ENCODE peak calls at places on chromosomes 2 and 18, in nine cellular contexts. Z, E, S, G, U, I, L, D and Y are unnamed samples.

GRCh38 chr18:50753311-50753710 is 66.5 kb downstream of the MRO start:
- DNase-seq in U (no peak), D (no peak), E (no peak), I (no peak), Z (no peak), S (no peak), L (no peak), G (no peak), Y (no peak)

GRCh38 chr2:166516712-166517303 is 22.8 kb upstream of the SCN7A start:
- DNase-seq in L (peak; percentile 40), I (no peak), U (peak; percentile 2), D (no peak), G (peak; percentile 11), Z (no peak), S (no peak), E (peak; percentile 64), Y (no peak)

GRCh38 chr2:222883420-222883819 is 22.6 kb downstream of the ACSL3 start:
- DNase-seq in U (no peak), G (no peak), D (no peak), I (no peak), L (no peak), Z (no peak), E (no peak), S (no peak), Y (no peak)

GRCh38 chr2:219109468-219109867 is 48.7 kb upstream of the IHH start:
- DNase-seq in L (no peak), G (no peak), S (no peak), Z (no peak), I (no peak), D (peak; percentile 81), U (no peak), E (no peak), Y (no peak)

GRCh38 chr2:26184086-26184485 is 11.2 kb downstream of the GAREM2 start:
- DNase-seq in E (no peak), S (no peak), D (no peak), L (no peak), I (no peak), U (no peak), Z (peak; percentile 70), G (no peak), Y (no peak)

GRCh38 chr2:167331636-167332232 is 443.5 kb downstream of the XIRP2 start:
- DNase-seq in G (no peak), U (no peak), I (no peak), S (no peak), E (no peak), D (peak; percentile 85), Z (no peak), L (no peak), Y (no peak)

GRCh38 chr18:45014047-45014501 is 333.4 kb downstream of the SETBP1 start:
- DNase-seq in I (peak; percentile 45), G (peak; percentile 91), S (peak; percentile 26), D (peak; percentile 60), Z (no peak), E (no peak), L (peak; percentile 87), U (no peak), Y (no peak)

GRCh38 chr2:8673381-8673780 is 8.5 kb upstream of the ID2 start:
- DNase-seq in S (no peak), Z (no peak), L (no peak), I (no peak), U (no peak), D (peak; percentile 3), E (no peak), G (no peak), Y (no peak)

GRCh38 chr18:435940-436339 is 64.6 kb downstream of the COLEC12 start:
- DNase-seq in G (no peak), Z (no peak), S (no peak), I (no peak), D (no peak), E (no peak), L (no peak), U (no peak), Y (no peak)

GRCh38 chr2:204177977-204178522 is 241.5 kb downstream of the ICOS start:
- DNase-seq in S (peak; percentile 17), G (peak; percentile 9), I (peak; percentile 41), L (peak; percentile 20), Z (no peak), E (peak; percentile 64), U (peak; percentile 59), D (peak; percentile 68), Y (no peak)

GRCh38 chr2:23425338-23425871 is 40.4 kb downstream of the KLHL29 start:
- DNase-seq in S (no peak), Z (peak; percentile 58), E (no peak), L (no peak), G (no peak), I (no peak), D (peak; percentile 42), U (no peak), Y (no peak)

GRCh38 chr2:66851449-66851872 is 416.5 kb downstream of the MEIS1 start:
- DNase-seq in Z (peak; percentile 81), L (peak; percentile 67), D (no peak), G (peak; percentile 23), S (peak; percentile 70), I (peak; percentile 24), E (no peak), U (no peak), Y (no peak)

GRCh38 chr2:194166818-194167217 is 1490.2 kb upstream of the SLC39A10 start:
- DNase-seq in Z (no peak), G (peak; percentile 12), L (no peak), I (no peak), U (peak; percentile 26), S (no peak), E (no peak), D (no peak), Y (no peak)
- TF ChIP-seq CTCF in Z (peak; percentile 10), G (peak; percentile 80), L (peak; percentile 77), I (peak; percentile 29), U (peak; percentile 73), S (peak; percentile 25), E (peak; percentile 34), D (peak; percentile 73), Y (peak; percentile 42)

GRCh38 chr2:74576830-74577229 is 22.3 kb downstream of the DOK1 start:
- DNase-seq in D (no peak), G (peak; percentile 56), E (peak; percentile 76), S (no peak), Z (peak; percentile 68), I (no peak), U (no peak), L (no peak), Y (no peak)

GRCh38 chr2:74578476-74578875 is 24.0 kb downstream of the DOK1 start:
- DNase-seq in E (no peak), Z (no peak), U (no peak), D (no peak), S (no peak), G (no peak), L (no peak), I (no peak), Y (no peak)

GRCh38 chr2:74575320-74575719 is 20.8 kb downstream of the DOK1 start:
- DNase-seq in L (no peak), U (no peak), Z (no peak), E (no peak), D (no peak), S (no peak), G (no peak), I (no peak), Y (no peak)

GRCh38 chr2:74577448-74577847 is 22.9 kb downstream of the DOK1 start:
- DNase-seq in Z (no peak), E (no peak), S (no peak), D (no peak), I (no peak), L (no peak), G (no peak), U (no peak), Y (no peak)

DNA sequence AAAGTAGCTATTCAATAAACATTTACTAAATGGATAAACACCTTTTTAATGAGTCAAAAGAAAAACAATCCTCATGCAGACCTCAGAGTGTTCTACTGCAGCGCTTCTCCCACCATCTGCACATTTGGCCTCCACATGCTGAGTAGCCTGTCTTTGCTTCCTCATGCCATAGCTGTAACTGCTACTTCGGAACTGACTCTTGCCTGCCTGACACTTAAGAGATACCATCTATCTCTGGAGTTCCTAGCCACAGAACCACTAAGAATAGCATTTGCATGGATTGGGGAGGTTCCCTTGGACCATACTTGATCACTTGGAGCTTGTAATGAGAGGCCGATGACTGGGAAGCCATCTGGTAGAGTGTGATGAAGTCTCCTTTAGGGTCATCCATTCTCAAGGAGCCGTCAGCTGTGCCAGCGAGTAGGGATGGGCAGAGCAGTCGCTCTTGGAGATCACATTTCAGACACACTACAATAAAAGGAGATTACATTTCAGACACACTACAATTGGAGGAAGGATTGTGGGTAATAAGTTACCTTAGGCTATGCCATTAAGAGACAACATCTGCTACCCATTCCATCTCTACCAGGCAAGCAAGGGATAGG is 21.7 kb downstream of the DOK1 start:
- DNase-seq in E (no peak), L (no peak), S (no peak), U (no peak), I (no peak), D (no peak), Z (no peak), G (no peak), Y (no peak)
- H3K27ac ChIP-seq in E (peak overlapping the region; percentile 72), L (no peak overlapping the region), S (no peak overlapping the region), U (no peak overlapping the region), I (no peak overlapping the region), D (no peak overlapping the region), Z (peak overlapping the region; percentile 38), G (no peak overlapping the region), Y (no peak overlapping the region)

GRCh38 chr2:2272841-2273240 is 58.2 kb downstream of the MYT1L start:
- DNase-seq in L (no peak), D (no peak), G (no peak), E (no peak), S (no peak), I (no peak), Z (no peak), U (no peak), Y (no peak)

GRCh38 chr2:2271471-2271941 is 59.6 kb downstream of the MYT1L start:
- DNase-seq in I (peak; percentile 30), S (peak; percentile 65), D (no peak), E (no peak), U (no peak), Z (no peak), G (no peak), L (no peak), Y (no peak)

GRCh38 chr2:2270808-2271415 is 60.2 kb downstream of the MYT1L start:
- DNase-seq in D (no peak), E (no peak), Z (no peak), U (no peak), L (no peak), I (no peak), S (no peak), G (no peak), Y (no peak)

GRCh38 chr2:2273421-2273820 is 57.7 kb downstream of the MYT1L start:
- DNase-seq in S (no peak), D (no peak), Z (no peak), U (no peak), G (no peak), L (no peak), I (no peak), E (no peak), Y (no peak)

GRCh38 chr2:2275451-2275850 is 55.6 kb downstream of the MYT1L start:
- DNase-seq in D (no peak), I (no peak), L (no peak), S (no peak), U (no peak), E (no peak), G (no peak), Z (no peak), Y (no peak)
- TF ChIP-seq CTCF in D (no peak), I (no peak), L (no peak), S (no peak), U (no peak), E (no peak), G (no peak), Z (no peak), Y (no peak)

GRCh38 chr2:156383798-156384197 is 51.3 kb upstream of the NR4A2 start:
- DNase-seq in U (no peak), Z (no peak), L (no peak), S (no peak), D (no peak), G (no peak), I (no peak), E (no peak), Y (no peak)
- H3K27ac ChIP-seq in U (no peak overlapping the region), Z (no peak overlapping the region), L (no peak overlapping the region), S (no peak overlapping the region), D (no peak overlapping the region), G (no peak overlapping the region), I (no peak overlapping the region), E (no peak overlapping the region), Y (no peak overlapping the region)